ENCODE peak calls at places on chromosomes 5 and 9, in eight cellular contexts. B, N, I, S, C, U, A and G are unnamed samples.

GRCh38 chr9:92679413-92680165 is 9.7 kb upstream of the IPPK start:
- DNase-seq in I (no peak), S (no peak), B (no peak), U (no peak), A (no peak), N (no peak), C (no peak), G (no peak)

GRCh38 chr5:30112842-30113241 is 1080.6 kb upstream of the CDH6 start:
- DNase-seq in U (no peak), C (no peak), A (no peak), B (no peak), S (no peak), N (no peak), I (no peak), G (no peak)

GRCh38 chr5:34736445-34737119 is 80.5 kb downstream of the RAI14 start:
- DNase-seq in N (no peak), C (no peak), S (peak; percentile 45), U (no peak), I (no peak), A (no peak), B (no peak), G (no peak)

GRCh38 chr5:121273818-121274433 is 577.8 kb upstream of the FTMT start:
- DNase-seq in U (no peak), B (peak; percentile 7), S (peak; percentile 94), A (no peak), I (no peak), N (no peak), C (no peak), G (no peak)

GRCh38 chr9:137387891-137388560 is 34.9 kb downstream of the EXD3 start:
- DNase-seq in I (no peak), N (no peak), U (no peak), S (no peak), C (no peak), A (no peak), B (no peak), G (no peak)

GRCh38 chr5:79001471-79001870 is 16.4 kb upstream of the ARSB start:
- DNase-seq in C (no peak), B (no peak), N (no peak), I (no peak), S (peak; percentile 16), U (no peak), A (no peak), G (no peak)

GRCh38 chr9:110452227-110452801 is 114.7 kb upstream of the TXNDC8 start:
- DNase-seq in S (peak; percentile 11), N (no peak), B (no peak), C (no peak), U (no peak), I (no peak), A (no peak), G (no peak)

GRCh38 chr9:18457498-18457897 is 16.5 kb upstream of the ADAMTSL1 start:
- DNase-seq in S (no peak), N (no peak), A (no peak), I (no peak), U (no peak), C (no peak), B (no peak), G (no peak)

GRCh38 chr9:81588148-81588874 is 101.0 kb downstream of the TLE1 start:
- DNase-seq in B (no peak), U (peak; percentile 43), A (no peak), I (no peak), C (peak; percentile 87), S (peak; percentile 93), N (peak; percentile 74), G (peak; percentile 44)

GRCh38 chr5:12274236-12274635 is 370.0 kb upstream of the CTNND2 start:
- DNase-seq in A (no peak), S (no peak), N (no peak), U (no peak), C (no peak), I (no peak), B (no peak), G (no peak)

GRCh38 chr9:137989156-137989555 is 111.6 kb downstream of the CACNA1B start:
- DNase-seq in C (no peak), B (no peak), U (no peak), A (no peak), S (no peak), I (no peak), N (peak; percentile 40), G (no peak)

GRCh38 chr9:114001794-114002261 is 76.3 kb downstream of the AMBP start:
- DNase-seq in I (peak; percentile 51), A (no peak), U (peak; percentile 8), C (peak; percentile 9), N (no peak), S (no peak), B (no peak), G (no peak)

GRCh38 chr9:34992376-34992951 is 2.9 kb downstream of the DNAJB5 start:
- DNase-seq in I (peak; percentile 71), A (no peak), B (peak; percentile 41), N (peak; percentile 86), U (peak; percentile 88), C (no peak), S (peak; percentile 46), G (peak; percentile 26)

GRCh38 chr9:135343136-135343535 is 136.4 kb upstream of the PPP1R26 start:
- DNase-seq in I (peak; percentile 62), U (no peak), S (no peak), B (no peak), A (no peak), N (peak; percentile 43), C (no peak), G (no peak)

GRCh38 chr9:134290603-134291451 is 35.4 kb upstream of the RXRA start:
- DNase-seq in S (no peak), A (no peak), C (no peak), U (no peak), I (peak; percentile 51), N (no peak), B (no peak), G (no peak)

GRCh38 chr5:135214897-135215616 is 181.0 kb upstream of the PITX1 start:
- DNase-seq in U (no peak), I (no peak), B (no peak), N (peak; percentile 56), A (no peak), S (no peak), C (no peak), G (no peak)

GRCh38 chr5:10353241-10354047 is at the start of gene MARCHF6:
- DNase-seq in S (peak; percentile 93), C (peak; percentile 98), B (peak; percentile 93), U (peak; percentile 95), A (peak; percentile 96), I (peak; percentile 98), N (peak; percentile 98), G (peak; percentile 98)

GRCh38 chr5:60577116-60577515 is 122.8 kb downstream of the DEPDC1B start:
- DNase-seq in N (no peak), C (no peak), I (no peak), S (no peak), A (no peak), U (no peak), B (no peak), G (no peak)

GRCh38 chr5:176414704-176415103 is 1.6 kb downstream of the CLTB start:
- DNase-seq in S (no peak), I (no peak), U (no peak), A (no peak), N (no peak), C (no peak), B (no peak), G (no peak)
- H3K27ac ChIP-seq in S (no peak overlapping the region), I (no peak overlapping the region), U (peak overlapping the region; percentile 94), A (no peak overlapping the region), N (peak overlapping the region; percentile 92), C (peak overlapping the region; percentile 86), B (no peak overlapping the region), G (peak overlapping the region; percentile 94)

GRCh38 chr5:177351392-177352329 is at the start of gene LMAN2:
- DNase-seq in U (peak; percentile 95), A (peak; percentile 91), C (peak; percentile 93), N (peak; percentile 96), B (peak; percentile 94), I (peak; percentile 95), S (peak; percentile 97), G (peak; percentile 94)
- TF ChIP-seq POLR2A in U (no peak), A (peak; percentile 72), C (peak; percentile 82), N (peak; percentile 46), B (peak; percentile 91), I (no peak), S (peak; percentile 73), G (peak; percentile 81)

DNA sequence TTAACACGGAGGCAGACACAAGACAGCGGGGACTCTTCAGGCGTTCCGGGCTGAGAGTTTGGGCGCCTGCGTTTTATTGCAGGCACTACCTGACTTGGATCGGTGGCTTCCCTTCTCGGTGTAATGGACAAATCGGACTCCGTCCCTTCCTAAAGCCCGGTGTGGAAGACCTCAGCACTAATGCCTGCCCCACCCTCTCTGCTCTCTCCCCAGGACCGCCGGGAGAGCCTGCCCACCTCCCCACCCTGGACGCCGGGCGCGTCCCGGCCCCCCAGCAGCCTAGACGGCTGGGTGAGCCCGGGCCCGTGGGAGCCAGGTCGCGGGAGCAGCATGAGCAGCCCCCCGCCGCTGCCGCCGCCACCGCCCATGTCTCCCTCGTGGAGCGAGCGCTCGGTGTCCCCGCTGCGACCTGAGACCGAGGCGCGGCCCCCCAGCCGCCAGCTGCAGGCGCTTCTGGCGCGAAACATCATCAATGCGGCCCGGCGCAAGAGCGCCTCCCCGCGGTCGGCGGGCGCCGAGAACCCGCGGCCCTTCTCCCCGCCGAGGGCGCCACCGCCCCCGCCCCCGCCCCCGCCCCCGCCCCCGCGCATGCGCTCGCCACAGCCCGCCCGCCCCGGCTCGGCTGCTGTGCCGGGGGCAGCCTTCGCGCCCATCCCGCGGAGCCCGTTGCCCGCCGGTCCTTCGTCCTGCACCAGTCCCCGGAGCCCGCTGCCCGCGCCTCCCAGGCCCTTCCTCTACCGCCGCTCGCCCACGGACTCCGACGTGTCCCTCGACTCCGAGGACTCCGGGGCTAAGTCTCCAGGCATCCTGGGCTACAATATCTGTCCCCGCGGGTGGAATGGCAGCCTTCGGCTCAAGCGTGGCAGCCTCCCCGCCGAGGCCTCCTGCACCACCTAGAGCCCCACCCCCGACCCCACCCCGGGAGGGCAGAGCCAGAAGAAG is 4.6 kb upstream of the MYOZ3 start:
- DNase-seq in S (peak; percentile 60), A (peak; percentile 63), B (peak; percentile 99), U (peak; percentile 70), I (peak; percentile 93), N (peak; percentile 88), C (peak; percentile 82), G (peak; percentile 82)
- H3K4me3 ChIP-seq in S (peak overlapping the region; percentile 50), A (peak overlapping the region; percentile 58), B (peak overlapping the region; percentile 64), U (peak overlapping the region; percentile 40), I (peak overlapping the region; percentile 47), N (peak overlapping the region; percentile 55), C (peak overlapping the region; percentile 7), G (peak overlapping the region; percentile 56)

GRCh38 chr5:148457183-148457620 is 73.4 kb downstream of the FBXO38 start:
- DNase-seq in S (peak; percentile 12), N (no peak), A (no peak), I (no peak), B (no peak), C (no peak), U (no peak), G (no peak)

GRCh38 chr5:148452499-148453193 is 68.9 kb downstream of the FBXO38 start:
- DNase-seq in N (no peak), B (no peak), C (no peak), S (no peak), I (no peak), U (no peak), A (no peak), G (no peak)

GRCh38 chr5:148458036-148458888 is 74.5 kb downstream of the FBXO38 start:
- DNase-seq in U (no peak), C (no peak), N (no peak), A (no peak), I (no peak), B (no peak), S (no peak), G (no peak)

GRCh38 chr5:148455055-148455675 is 71.4 kb downstream of the FBXO38 start:
- DNase-seq in B (no peak), S (no peak), I (no peak), N (no peak), A (no peak), C (no peak), U (no peak), G (no peak)

GRCh38 chr5:148454576-148454975 is 70.8 kb downstream of the FBXO38 start:
- DNase-seq in B (no peak), A (no peak), N (no peak), C (no peak), U (no peak), I (no peak), S (no peak), G (no peak)
- H3K27ac ChIP-seq in B (no peak overlapping the region), A (no peak overlapping the region), N (no peak overlapping the region), C (no peak overlapping the region), U (no peak overlapping the region), I (no peak overlapping the region), S (no peak overlapping the region), G (no peak overlapping the region)